ENCODE peak calls at places on chromosomes 6 and 20, in nine cellular contexts. N is endodermal cell, V is hepatocyte, K is IMR-90, W is breast epithelium, A is psoas muscle, Y is dorsolateral prefrontal cortex, S is thoracic aorta, I is neural progenitor cell. B is an unnamed sample. For H3K27me3, the result is how much of the 10 kb centered on the place peaks cover.

GRCh38 chr20:48541581-48542071 is 286.2 kb downstream of the PREX1 start:
- DNase-seq in A (no peak), K (no peak), N (no peak), Y (no peak), I (no peak), V (no peak), S (no peak), W (no peak), B (no peak)

GRCh38 chr6:30163090-30163917 is at the start of gene TRIM15:
- DNase-seq in Y (no peak), W (no peak), N (peak), K (no peak), S (no peak), I (peak), A (no peak), V (peak), B (peak)

GRCh38 chr6:31125162-31125561 is 4.9 kb upstream of the CDSN start:
- DNase-seq in W (peak), I (no peak), N (peak), Y (no peak), A (peak), V (no peak), S (no peak), K (peak), B (peak)

GRCh38 chr20:50588034-50588736 is 78.0 kb downstream of the PTPN1 start:
- DNase-seq in S (no peak), V (peak), Y (no peak), W (peak), N (peak), A (peak), K (peak), I (peak), B (peak)

GRCh38 chr6:44430322-44430721 is 42.8 kb downstream of the CDC5L start:
- DNase-seq in S (no peak), Y (no peak), W (no peak), V (no peak), I (no peak), A (no peak), K (peak), N (no peak), B (no peak)

GRCh38 chr6:43817192-43817591 is 47.2 kb downstream of the VEGFA start:
- DNase-seq in V (peak), N (peak), Y (no peak), K (peak), S (no peak), W (no peak), I (peak), A (peak), B (peak)

GRCh38 chr6:106745396-106745795 is 116.0 kb downstream of the QRSL1 start:
- DNase-seq in S (no peak), A (no peak), I (no peak), K (no peak), N (no peak), V (no peak), Y (no peak), W (no peak), B (no peak)

GRCh38 chr6:155224618-155225017 is 39.2 kb upstream of the CLDN20 start:
- DNase-seq in K (no peak), W (no peak), I (no peak), S (no peak), N (no peak), A (no peak), Y (no peak), V (peak), B (no peak)

GRCh38 chr20:18443841-18444240 is 23.0 kb downstream of the DZANK1 start:
- DNase-seq in K (peak), W (no peak), Y (no peak), N (no peak), S (no peak), I (no peak), V (no peak), A (no peak), B (peak)

GRCh38 chr6:4522453-4522852 is 253.8 kb upstream of the CDYL start:
- DNase-seq in N (no peak), S (no peak), A (no peak), W (no peak), V (no peak), I (no peak), Y (no peak), K (no peak), B (no peak)

GRCh38 chr20:16654858-16655257 is 75.0 kb upstream of the SNRPB2 start:
- DNase-seq in S (no peak), I (no peak), V (no peak), W (no peak), N (no peak), K (no peak), Y (no peak), A (no peak), B (no peak)

GRCh38 chr6:88815491-88815890 is 147.9 kb downstream of the RNGTT start:
- DNase-seq in V (no peak), Y (no peak), K (no peak), N (no peak), I (no peak), A (no peak), S (no peak), W (no peak), B (no peak)

GRCh38 chr6:16819752-16820151 is 58.5 kb upstream of the ATXN1 start:
- DNase-seq in W (no peak), V (no peak), N (no peak), K (peak), S (no peak), Y (no peak), I (peak), A (no peak), B (peak)

GRCh38 chr6:168376120-168376519 is 56.5 kb upstream of the DACT2 start:
- DNase-seq in K (no peak), S (no peak), I (no peak), W (no peak), V (no peak), Y (no peak), N (no peak), A (no peak), B (no peak)

GRCh38 chr6:100269189-100269588 is 195.5 kb downstream of the SIM1 start:
- DNase-seq in Y (no peak), V (no peak), K (peak), I (no peak), A (no peak), W (no peak), N (no peak), S (no peak), B (peak)

GRCh38 chr20:46706242-46706641 is 3.2 kb upstream of the SLC2A10 start:
- DNase-seq in K (no peak), S (no peak), I (no peak), W (no peak), V (no peak), Y (no peak), N (no peak), A (no peak), B (no peak)

GRCh38 chr20:46708172-46708860 is 1.1 kb upstream of the SLC2A10 start:
- DNase-seq in S (no peak), N (peak), V (peak), Y (no peak), W (no peak), I (peak), A (no peak), K (no peak), B (peak)

GRCh38 chr20:46709459-46710148 is at the start of gene SLC2A10:
- DNase-seq in A (peak), W (peak), S (no peak), Y (no peak), K (peak), V (peak), I (peak), N (peak), B (no peak)

GRCh38 chr20:46710149-46710913 is 882 bp downstream of the SLC2A10 start:
- DNase-seq in S (no peak), V (no peak), K (no peak), A (no peak), Y (no peak), W (no peak), N (no peak), I (no peak), B (no peak)

GRCh38 chr20:46709055-46709458 is 392 bp upstream of the SLC2A10 start:
- DNase-seq in N (no peak), A (no peak), V (peak), Y (no peak), S (no peak), I (no peak), W (no peak), K (no peak), B (peak)
- H3K4me3 ChIP-seq in N (peak), A (peak), V (peak), Y (peak), S (peak), I (peak), W (peak), K (peak), B (peak)

GRCh38 chr20:35503841-35504460 is 25.5 kb downstream of the C20orf173 start:
- DNase-seq in V (no peak), N (no peak), A (peak), Y (no peak), K (no peak), W (no peak), S (no peak), I (no peak), B (no peak)

GRCh38 chr20:35504751-35505150 is 24.7 kb downstream of the C20orf173 start:
- DNase-seq in S (no peak), A (no peak), K (no peak), W (no peak), N (no peak), Y (no peak), V (no peak), I (no peak), B (no peak)

GRCh38 chr20:35508493-35509218 is 20.8 kb downstream of the C20orf173 start:
- DNase-seq in S (no peak), W (no peak), K (no peak), A (no peak), Y (no peak), V (no peak), I (no peak), N (no peak), B (no peak)

GRCh38 chr20:35506872-35507638 is 22.4 kb downstream of the C20orf173 start:
- DNase-seq in S (no peak), V (no peak), W (no peak), K (peak), A (no peak), I (no peak), N (no peak), Y (no peak), B (peak)

GRCh38 chr20:35506179-35506578 is 23.3 kb downstream of the C20orf173 start:
- DNase-seq in W (no peak), N (no peak), A (no peak), K (no peak), V (no peak), Y (no peak), S (no peak), I (no peak), B (no peak)
- TF ChIP-seq CTCF in W (no peak), N (no peak), A (no peak), K (no peak), V (no peak), Y (no peak), S (no peak), I (no peak), B (no peak)

GRCh38 chr6:137489410-137490371 is 4.5 kb downstream of the OLIG3 start:
- DNase-seq in K (no peak), W (no peak), V (no peak), I (peak), S (no peak), Y (no peak), N (peak), A (no peak), B (no peak)
- H3K27me3 ChIP-seq in K (half or more), W (half or more), V (half or more), I (half or more), S (under half), Y (under half), N (half or more), A (under half), B (half or more)

DNA sequence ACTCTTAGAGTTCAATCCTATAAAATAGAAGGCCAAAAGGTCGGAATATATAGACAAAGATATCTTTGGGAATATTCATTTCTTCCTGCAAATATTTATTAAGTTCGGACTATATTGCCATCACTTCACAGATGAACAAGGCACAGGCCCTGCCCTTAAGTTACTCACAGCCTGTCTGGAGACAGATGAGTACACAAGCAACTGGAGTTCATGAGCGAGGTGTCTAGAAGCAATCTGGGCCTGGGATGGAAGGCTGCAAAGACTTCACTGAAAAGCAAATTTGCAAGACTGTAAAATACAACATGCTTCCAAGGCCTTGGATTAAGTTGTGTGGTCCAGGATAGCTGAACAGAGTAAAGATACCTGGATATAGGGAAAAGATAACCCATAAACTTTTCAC is 56.7 kb upstream of the CEP85L start:
- DNase-seq in S (no peak), N (no peak), Y (no peak), V (no peak), K (peak), I (no peak), A (no peak), W (no peak), B (peak)
- H3K4me3 ChIP-seq in S (no peak), N (no peak), Y (no peak), V (no peak), K (no peak), I (no peak), A (peak), W (no peak), B (no peak)

GRCh38 chr6:113488812-113489685 is 368.1 kb upstream of the MARCKS start:
- DNase-seq in I (peak), V (no peak), K (no peak), S (no peak), Y (no peak), A (no peak), W (no peak), N (no peak), B (no peak)
- TF ChIP-seq CTCF in I (peak), V (no peak), K (peak), S (no peak), Y (no peak), A (no peak), W (no peak), N (peak), B (peak)

DNA sequence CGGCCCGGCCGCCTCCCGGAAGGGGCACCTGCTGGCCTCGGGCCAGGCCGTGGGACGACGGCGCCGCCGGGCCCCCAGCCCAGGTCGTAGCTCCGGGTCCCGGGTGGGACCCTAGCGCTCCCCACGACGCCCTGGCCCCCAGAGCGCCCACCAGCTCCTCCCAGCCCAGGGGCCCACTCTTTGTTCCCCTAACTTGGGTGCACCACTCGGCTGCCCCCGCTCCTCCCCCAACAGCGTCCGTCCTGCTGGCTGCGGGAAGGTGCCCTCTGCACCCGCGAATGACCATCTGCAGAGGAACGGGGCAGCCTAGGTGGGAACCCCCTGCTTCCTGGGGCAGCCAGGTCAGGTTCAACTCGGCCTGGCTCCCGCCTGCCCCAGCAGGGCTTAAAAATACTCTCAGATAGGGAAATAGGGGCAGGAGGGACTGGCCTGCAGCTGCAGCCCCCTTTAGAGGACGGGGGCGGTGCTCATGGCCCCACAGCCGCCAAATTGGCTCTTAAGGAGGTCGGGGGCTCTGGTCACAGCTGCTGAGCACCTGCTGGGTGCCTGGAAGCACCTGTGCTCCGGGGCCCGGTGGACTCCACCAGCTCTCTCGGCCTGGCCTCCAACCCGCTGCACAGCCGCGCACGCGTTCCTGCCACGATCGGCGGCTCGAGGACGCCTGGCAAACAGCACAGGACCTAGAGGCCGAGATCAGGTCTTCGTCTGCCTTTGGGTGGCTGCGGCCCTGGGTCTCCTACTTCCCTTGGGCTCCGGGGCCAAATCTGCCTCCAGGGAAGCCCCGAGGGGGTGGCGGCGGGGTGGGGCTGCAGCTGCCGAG is 581 bp upstream of the LAMA5 start:
- DNase-seq in S (no peak), I (peak), V (peak), Y (no peak), N (peak), K (no peak), A (peak), W (no peak), B (no peak)
- H3K27me3 ChIP-seq in S (under half), I (under half), V (under half), Y (under half), N (under half), K (under half), A (under half), W (under half), B (under half)

GRCh38 chr6:15818491-15818890 is 155.7 kb upstream of the DTNBP1 start:
- DNase-seq in V (no peak), S (no peak), A (no peak), Y (no peak), W (no peak), I (no peak), N (no peak), K (no peak), B (no peak)
- H3K4me3 ChIP-seq in V (no peak), S (no peak), A (no peak), Y (no peak), W (no peak), I (no peak), N (no peak), K (no peak), B (no peak)

DNA sequence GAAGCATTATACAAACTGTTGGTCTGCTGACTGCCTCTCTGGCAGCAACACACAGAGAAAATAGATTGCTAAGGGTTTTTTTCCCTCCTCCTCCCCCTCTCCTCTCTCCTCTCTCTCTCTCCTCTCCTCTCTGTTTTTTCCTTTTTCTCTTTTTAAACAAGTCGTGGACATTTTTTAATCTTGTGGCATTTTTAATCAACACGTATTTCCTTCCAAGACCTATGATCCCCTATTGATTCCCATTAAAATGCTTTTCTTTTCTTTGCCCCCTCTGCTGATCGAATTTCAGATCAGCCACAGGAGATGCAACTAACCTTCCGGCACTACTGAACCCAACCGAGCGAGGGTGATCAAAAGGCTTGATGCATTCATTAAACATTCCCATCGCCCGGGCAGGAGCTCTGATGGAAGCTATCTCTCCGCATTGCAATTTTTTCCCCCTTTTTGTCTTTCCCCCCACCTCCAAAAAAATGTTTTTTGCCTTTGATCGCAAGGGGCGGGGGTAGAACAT is 90.7 kb upstream of the ARID1B start:
- DNase-seq in Y (no peak), V (peak), I (peak), S (no peak), A (no peak), W (no peak), N (peak), K (peak), B (peak)
- TF ChIP-seq CTCF in Y (peak), V (peak), I (peak), S (peak), A (peak), W (peak), N (peak), K (peak), B (peak)

DNA sequence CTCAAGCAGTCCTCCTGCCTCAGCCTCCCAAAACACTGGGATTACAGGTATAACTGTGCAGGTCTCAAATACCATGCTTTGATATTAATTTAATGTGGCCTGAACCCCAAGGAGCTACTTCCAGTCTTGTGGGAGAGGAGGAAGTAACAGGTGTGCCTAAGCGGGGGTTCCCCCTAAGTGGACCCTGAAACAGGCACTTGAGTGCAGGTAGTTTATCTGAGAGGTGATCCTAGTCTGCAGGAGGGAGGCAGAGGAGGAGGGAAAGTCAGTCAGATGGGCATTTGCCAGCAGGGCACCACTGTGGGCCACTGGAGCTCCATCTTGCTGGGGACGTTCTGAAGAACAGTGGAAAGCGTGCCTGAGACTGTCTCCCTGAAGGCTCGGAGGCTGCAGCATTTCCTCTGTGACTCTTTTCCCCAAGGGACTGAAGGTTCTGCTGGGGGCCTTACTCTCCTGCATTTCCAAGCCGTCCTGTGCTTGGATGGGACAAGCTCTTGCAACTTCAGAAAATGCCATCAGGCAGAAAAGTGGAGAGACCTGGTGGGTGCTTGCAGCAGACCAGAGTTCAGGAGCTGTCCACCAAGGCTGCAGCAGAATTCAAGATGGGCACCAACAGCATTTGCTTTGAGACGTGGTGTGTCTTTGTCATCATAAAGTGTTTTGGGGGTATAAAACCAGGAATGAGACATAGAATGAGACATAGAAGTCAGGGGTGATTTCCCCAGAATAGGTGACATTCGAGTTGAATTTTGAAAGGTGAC is 4.6 kb upstream of the DLGAP4 start:
- DNase-seq in K (no peak), I (no peak), Y (no peak), A (no peak), N (no peak), V (no peak), S (no peak), W (no peak), B (no peak)
- H3K27me3 ChIP-seq in K (half or more), I (half or more), Y (under half), A (under half), N (under half), V (half or more), S (under half), W (half or more), B (under half)